ENCODE peak calls at places on chromosomes 16 and 17, in four cellular contexts. Q is breast epithelium, A is PC-9, L is tibial nerve. Z is an unnamed sample. For H3K36me3 and H3K4me1, the result is how much of the 10 kb centered on the place peaks cover.

GRCh38 chr16:57194512-57194911 is 8.4 kb downstream of the RSPRY1 start:
- DNase-seq in Q (no peak), A (peak), L (no peak), Z (no peak)

GRCh38 chr17:47277921-47278320 is 24.3 kb downstream of the ITGB3 start:
- DNase-seq in Q (no peak), A (no peak), L (no peak), Z (no peak)

GRCh38 chr16:825298-826061 is 24.9 kb upstream of the GNG13 start:
- DNase-seq in Q (no peak), A (no peak), L (no peak), Z (peak)

GRCh38 chr16:10009691-10010090 is 172.5 kb downstream of the GRIN2A start:
- DNase-seq in Q (no peak), A (no peak), L (no peak), Z (no peak)

GRCh38 chr17:40559016-40559853 is 6.0 kb downstream of the CCR7 start:
- DNase-seq in Q (peak), A (no peak), L (no peak), Z (no peak)

GRCh38 chr16:67667817-67668494 is 1.3 kb downstream of the C16orf86 start:
- DNase-seq in Q (peak), A (peak), L (peak), Z (peak)

GRCh38 chr16:15811778-15812750 is 44.8 kb downstream of the MYH11 start:
- DNase-seq in Q (peak), A (peak), L (no peak), Z (no peak)

GRCh38 chr17:70357196-70357595 is 187.9 kb downstream of the KCNJ2 start:
- DNase-seq in Q (no peak), A (no peak), L (no peak), Z (no peak)

GRCh38 chr17:64785050-64785449 is 122.9 kb upstream of the SMURF2 start:
- DNase-seq in Q (no peak), A (no peak), L (no peak), Z (no peak)
- H3K36me3 ChIP-seq in Q (under half), A (under half), L (under half), Z (under half)

GRCh38 chr16:85762970-85763369 is 12.1 kb upstream of the C16orf74 start:
- DNase-seq in Q (no peak), A (no peak), L (no peak), Z (no peak)
- H3K4me1 ChIP-seq in Q (under half), A (under half), L (under half), Z (under half)

GRCh38 chr16:84141143-84141670 is 3.8 kb downstream of the HSDL1 start:
- DNase-seq in Q (no peak), A (no peak), L (no peak), Z (no peak)

GRCh38 chr16:84143784-84144199 is 1.2 kb downstream of the HSDL1 start:
- DNase-seq in Q (no peak), A (no peak), L (no peak), Z (no peak)

GRCh38 chr16:84143081-84143480 is 1.9 kb downstream of the HSDL1 start:
- DNase-seq in Q (no peak), A (no peak), L (no peak), Z (no peak)

GRCh38 chr16:84144301-84144858 is 597 bp downstream of the HSDL1 start:
- DNase-seq in Q (no peak), A (no peak), L (no peak), Z (peak)

DNA sequence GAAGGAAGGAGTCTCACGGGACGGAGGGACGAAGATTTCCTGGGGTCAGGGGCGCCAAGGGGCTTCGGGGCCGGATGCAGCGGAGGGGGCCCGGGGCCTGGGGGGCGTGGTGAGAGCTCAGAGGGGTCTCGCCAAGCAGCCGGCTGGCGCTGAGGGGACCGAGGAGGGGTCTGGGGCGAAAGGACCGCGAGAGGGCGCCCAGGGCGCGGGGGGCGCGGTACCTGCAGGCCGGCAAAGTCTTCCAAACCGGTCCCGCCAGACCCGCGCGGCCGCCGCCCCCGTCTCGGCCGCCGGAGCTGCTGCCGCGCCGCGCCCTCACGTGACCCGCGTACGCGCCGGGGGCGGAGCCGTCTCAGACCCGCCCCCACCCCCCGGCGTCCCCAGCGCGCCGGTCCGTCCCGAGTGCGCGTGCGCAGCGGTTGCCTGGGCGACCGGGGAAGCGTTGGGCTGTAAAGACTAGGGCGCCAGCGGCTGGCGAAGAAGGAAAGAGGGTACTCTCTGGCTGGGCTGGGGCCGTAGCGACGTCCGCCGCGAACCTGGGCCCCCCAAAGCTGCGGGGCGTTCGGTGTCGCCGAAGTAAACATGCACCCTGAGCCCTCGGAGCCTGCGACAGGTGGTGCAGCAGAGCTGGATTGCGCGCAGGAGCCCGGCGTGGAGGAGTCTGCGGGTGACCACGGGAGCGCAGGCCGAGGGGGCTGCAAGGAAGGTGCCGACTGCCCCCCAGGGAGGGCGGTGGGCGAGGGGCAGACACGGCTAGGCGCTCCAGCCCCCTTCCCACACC is at the start of the genes DNAAF1 and HSDL1:
- DNase-seq in Q (peak), A (peak), L (peak), Z (peak)
- TF ChIP-seq CTCF in Q (no peak), A (peak), L (no peak), Z (no peak)

GRCh38 chr16:28585674-28586073 is 11.2 kb downstream of the SULT1A2 start:
- DNase-seq in Q (no peak), A (peak), L (no peak), Z (no peak)
- H3K36me3 ChIP-seq in Q (under half), A (under half), L (under half), Z (half or more)

GRCh38 chr16:88556294-88556988 is 13.8 kb upstream of the ZC3H18 start:
- DNase-seq in Q (no peak), A (no peak), L (no peak), Z (no peak)
- H3K4me1 ChIP-seq in Q (under half), A (under half), L (under half), Z (under half)

DNA sequence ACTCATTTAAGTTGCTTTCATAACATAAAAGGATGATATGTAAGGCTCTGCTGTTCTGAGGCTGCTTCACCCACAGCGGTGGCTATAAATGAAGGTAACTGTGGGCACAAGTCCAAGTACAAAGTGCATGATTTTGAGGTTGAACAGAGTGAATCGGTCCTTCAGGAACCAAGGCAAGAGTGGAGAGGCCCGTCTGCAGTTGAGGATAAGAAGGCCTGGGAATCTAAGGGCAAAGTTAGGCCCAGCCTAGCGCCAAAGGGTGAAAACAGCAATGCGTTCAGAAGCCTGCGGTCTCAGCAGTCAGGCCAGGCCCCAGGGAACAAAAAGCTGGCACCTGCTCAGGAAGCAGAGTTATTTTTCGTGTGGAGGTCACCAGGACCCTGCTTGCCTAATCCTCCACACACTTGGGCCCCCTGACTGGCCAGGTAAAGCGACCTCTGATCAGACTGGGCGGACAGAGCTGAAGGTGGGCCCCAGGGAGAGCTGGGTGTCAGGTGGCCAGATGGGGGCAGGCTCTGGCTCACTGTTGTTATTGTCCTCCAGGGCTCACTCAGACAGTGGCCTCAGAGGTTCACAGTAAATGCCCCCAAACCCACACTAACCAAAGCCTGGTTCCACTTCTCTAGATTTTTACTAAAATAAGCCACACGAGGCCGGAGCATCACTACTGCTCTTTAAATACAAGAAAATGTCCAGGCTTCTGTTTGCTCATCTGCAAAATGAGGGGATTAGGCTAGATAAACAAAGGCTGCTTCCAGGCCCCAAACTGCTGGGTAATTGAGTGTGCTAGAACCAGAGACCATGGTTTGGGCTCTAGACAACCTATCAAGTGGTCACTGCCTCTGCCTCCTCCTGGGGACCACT is 46.4 kb downstream of the TEX2 start:
- DNase-seq in Q (no peak), A (no peak), L (peak), Z (no peak)
- TF ChIP-seq CTCF in Q (no peak), A (no peak), L (no peak), Z (no peak)

GRCh38 chr17:6627019-6627418 is 13.5 kb downstream of the KIAA0753 start:
- DNase-seq in Q (no peak), A (no peak), L (no peak), Z (no peak)

GRCh38 chr17:6626616-6627015 is 13.9 kb downstream of the KIAA0753 start:
- DNase-seq in Q (no peak), A (no peak), L (no peak), Z (no peak)

DNA sequence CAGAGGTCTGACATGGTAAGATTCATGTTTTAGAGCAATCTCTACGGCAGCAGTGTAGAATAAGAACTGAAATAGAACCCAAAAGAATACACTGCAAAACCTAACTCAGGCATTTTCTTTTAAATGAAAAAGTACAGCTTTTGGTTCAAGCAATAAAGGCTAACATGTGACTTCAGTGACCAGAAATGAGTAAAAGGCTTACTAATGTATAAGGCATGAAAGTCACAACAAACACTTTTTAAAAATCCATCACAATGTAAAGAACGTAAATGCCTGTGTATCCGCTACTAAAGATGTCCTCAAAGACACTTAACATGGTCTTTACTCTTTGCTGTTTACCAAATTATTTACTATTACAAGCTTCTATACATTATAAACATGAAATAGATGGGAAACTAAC is 16.6 kb downstream of the KIAA0753 start:
- DNase-seq in Q (no peak), A (no peak), L (no peak), Z (no peak)
- H3K36me3 ChIP-seq in Q (under half), A (half or more), L (under half), Z (under half)

GRCh38 chr16:55478827-55479559 is at the start of gene MMP2:
- DNase-seq in Q (no peak), A (no peak), L (peak), Z (no peak)

GRCh38 chr16:55482056-55482455 is 3.1 kb downstream of the MMP2 start:
- DNase-seq in Q (no peak), A (no peak), L (no peak), Z (no peak)

GRCh38 chr16:55479560-55480197 is 681 bp downstream of the MMP2 start:
- DNase-seq in Q (no peak), A (no peak), L (no peak), Z (no peak)

GRCh38 chr16:55476625-55477533 is 2.1 kb upstream of the MMP2 start:
- DNase-seq in Q (no peak), A (no peak), L (no peak), Z (no peak)

GRCh38 chr16:55480228-55480655 is 1.2 kb downstream of the MMP2 start:
- DNase-seq in Q (peak), A (no peak), L (peak), Z (peak)
- H3K4me1 ChIP-seq in Q (under half), A (under half), L (under half), Z (under half)

DNA sequence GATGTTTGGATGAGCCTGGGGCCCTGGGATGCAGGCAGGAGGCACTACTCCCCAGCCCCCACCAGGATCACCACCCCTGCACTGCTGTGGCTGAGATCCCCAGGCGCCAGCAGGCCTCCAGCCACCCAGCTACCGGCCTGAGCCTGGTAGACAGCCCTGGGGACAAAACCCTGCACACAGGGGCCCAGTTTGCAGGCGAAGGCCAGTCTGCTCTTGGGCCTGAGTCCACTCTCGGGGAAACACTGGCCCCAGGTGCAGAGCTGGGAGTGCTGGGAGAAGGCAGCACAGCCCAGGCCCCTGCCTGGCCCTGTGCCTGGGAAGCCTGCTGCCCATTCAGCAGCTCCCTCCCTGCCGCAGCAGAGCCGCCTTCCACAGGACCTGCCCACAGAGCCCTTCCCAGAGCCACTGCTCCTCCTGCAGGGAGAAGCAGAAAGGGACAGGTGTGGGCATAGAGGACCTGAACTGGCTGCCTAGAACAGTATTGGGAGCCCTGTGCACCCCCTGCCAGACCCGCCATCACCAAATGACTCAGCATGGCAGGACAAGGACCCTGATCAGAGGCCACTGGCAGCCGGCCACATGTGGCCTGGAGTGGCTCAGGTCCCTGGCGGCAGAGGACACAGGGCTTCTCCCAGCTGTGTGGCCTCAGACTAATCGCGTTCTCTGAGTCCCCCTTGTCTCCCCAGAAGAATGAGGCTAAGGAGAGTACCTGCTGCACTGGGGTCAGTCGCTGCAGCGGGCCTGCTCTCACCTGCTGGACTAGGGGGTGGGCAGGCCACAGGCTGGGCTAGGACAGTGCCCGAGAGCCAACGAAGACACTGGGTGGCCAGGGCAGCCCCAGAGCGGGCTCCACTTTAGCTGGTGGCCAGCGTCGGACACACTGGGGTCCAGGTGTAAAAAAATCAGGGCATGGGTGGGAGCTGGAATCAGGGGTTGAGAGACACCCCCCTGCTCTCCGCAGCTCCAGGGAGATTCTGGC is 10.7 kb downstream of the MSRB1 start:
- DNase-seq in Q (no peak), A (no peak), L (no peak), Z (peak)
- TF ChIP-seq CTCF in Q (no peak), A (no peak), L (no peak), Z (no peak)